ENCODE peak calls at places on chromosomes 2 and 18, in eight cellular contexts. V is HCT116, R is fibroblast of lung, Y is PC-3, U is neural progenitor cell, B is endothelial cell of umbilical vein, Z is mesendoderm, D is OCI-LY7. J is an unnamed sample.
A peak's percentile ranks its signal among the peaks of the same experiment; 100 is the strongest.

GRCh38 chr2:3655871-3656761 is 1.9 kb upstream of the ALLC start:
- DNase-seq in V (no peak), R (no peak), Y (no peak), U (no peak), B (no peak), Z (no peak), D (no peak), J (peak; percentile 43)

GRCh38 chr2:231387904-231388724 is 7.4 kb upstream of the B3GNT7 start:
- DNase-seq in V (no peak), R (peak; percentile 71), Y (peak; percentile 90), U (no peak), B (peak; percentile 39), Z (no peak), D (no peak), J (peak; percentile 96)

GRCh38 chr18:9824474-9824832 is 61.3 kb upstream of the TXNDC2 start:
- DNase-seq in V (no peak), R (peak; percentile 91), Y (no peak), U (no peak), B (no peak), Z (no peak), D (no peak), J (no peak)

GRCh38 chr18:68839701-68840100 is 41.8 kb downstream of the CCDC102B start:
- DNase-seq in V (no peak), R (peak; percentile 53), Y (no peak), U (no peak), B (no peak), Z (no peak), D (no peak), J (peak; percentile 29)

GRCh38 chr2:174931724-174932123 is 73.5 kb downstream of the CHN1 start:
- DNase-seq in V (no peak), R (peak; percentile 90), Y (peak; percentile 14), U (no peak), B (no peak), Z (peak; percentile 71), D (no peak), J (no peak)

GRCh38 chr2:119744335-119744939 is 15.3 kb upstream of the PTPN4 start:
- DNase-seq in V (peak; percentile 49), R (peak; percentile 50), Y (peak; percentile 97), U (no peak), B (peak; percentile 16), Z (no peak), D (no peak), J (no peak)

GRCh38 chr2:223999862-224000261 is 39.2 kb downstream of the SERPINE2 start:
- DNase-seq in V (no peak), R (no peak), Y (no peak), U (no peak), B (no peak), Z (no peak), D (no peak), J (no peak)

GRCh38 chr2:172095905-172096660 is 6.6 kb downstream of the DLX2 start:
- DNase-seq in V (no peak), R (no peak), Y (peak; percentile 60), U (peak; percentile 73), B (no peak), Z (peak; percentile 49), D (peak; percentile 14), J (peak; percentile 92)

GRCh38 chr2:59702026-59702425 is 851.4 kb downstream of the BCL11A start:
- DNase-seq in V (no peak), R (no peak), Y (no peak), U (no peak), B (no peak), Z (no peak), D (no peak), J (no peak)

GRCh38 chr2:14927021-14927564 is 294.6 kb downstream of the LRATD1 start:
- DNase-seq in V (no peak), R (no peak), Y (peak; percentile 95), U (no peak), B (no peak), Z (no peak), D (no peak), J (no peak)

GRCh38 chr2:121804340-121804739 is 48.9 kb downstream of the TSN start:
- DNase-seq in V (no peak), R (peak; percentile 56), Y (no peak), U (no peak), B (peak; percentile 53), Z (peak; percentile 51), D (peak; percentile 89), J (no peak)

GRCh38 chr2:32495139-32495538 is 132.7 kb upstream of the TTC27 start:
- DNase-seq in V (no peak), R (peak; percentile 71), Y (no peak), U (no peak), B (no peak), Z (no peak), D (no peak), J (no peak)

GRCh38 chr2:19347619-19348562 is 10.5 kb downstream of the OSR1 start:
- DNase-seq in V (peak; percentile 95), R (peak; percentile 97), Y (peak; percentile 95), U (peak; percentile 95), B (peak; percentile 98), Z (peak; percentile 94), D (peak; percentile 93), J (peak; percentile 100)

GRCh38 chr18:36302676-36303075 is 5.2 kb downstream of the FHOD3 start:
- DNase-seq in V (no peak), R (peak; percentile 66), Y (no peak), U (no peak), B (no peak), Z (no peak), D (no peak), J (no peak)

GRCh38 chr2:109210431-109211200 is 81.6 kb downstream of the SH3RF3 start:
- DNase-seq in V (no peak), R (peak; percentile 46), Y (peak; percentile 44), U (no peak), B (no peak), Z (no peak), D (no peak), J (no peak)

GRCh38 chr2:8447610-8448221 is 234.1 kb upstream of the ID2 start:
- DNase-seq in V (peak; percentile 22), R (peak; percentile 40), Y (peak; percentile 94), U (no peak), B (no peak), Z (no peak), D (no peak), J (no peak)

GRCh38 chr2:8867363-8867762 is 29.9 kb upstream of the KIDINS220 start:
- DNase-seq in V (no peak), R (no peak), Y (no peak), U (no peak), B (no peak), Z (no peak), D (no peak), J (no peak)

GRCh38 chr2:110219496-110220192 is 7.3 kb upstream of the MTLN start:
- DNase-seq in V (no peak), R (peak; percentile 86), Y (peak; percentile 15), U (no peak), B (peak; percentile 44), Z (no peak), D (no peak), J (no peak)

GRCh38 chr2:208466133-208466919 is 59.7 kb downstream of the PTH2R start:
- DNase-seq in V (peak; percentile 44), R (peak; percentile 1), Y (peak; percentile 68), U (peak; percentile 86), B (peak; percentile 3), Z (peak; percentile 88), D (peak; percentile 51), J (no peak)

GRCh38 chr2:83665154-83665553 is 793.9 kb downstream of the SUCLG1 start:
- DNase-seq in V (no peak), R (no peak), Y (no peak), U (no peak), B (no peak), Z (no peak), D (no peak), J (no peak)

GRCh38 chr2:101577173-101577572 is 102.3 kb upstream of the RFX8 start:
- DNase-seq in V (no peak), R (no peak), Y (no peak), U (no peak), B (peak; percentile 60), Z (no peak), D (no peak), J (peak; percentile 45)

GRCh38 chr2:26576565-26577441 is 64.4 kb downstream of the CIB4 start:
- DNase-seq in V (no peak), R (no peak), Y (peak; percentile 29), U (no peak), B (no peak), Z (no peak), D (no peak), J (peak; percentile 72)

GRCh38 chr2:218128781-218129478 is 3.1 kb downstream of the CXCR2 start:
- DNase-seq in V (no peak), R (no peak), Y (no peak), U (no peak), B (no peak), Z (no peak), D (no peak), J (no peak)

GRCh38 chr2:107358362-107358761 is 468.3 kb upstream of the RGPD4 start:
- DNase-seq in V (no peak), R (no peak), Y (no peak), U (no peak), B (no peak), Z (no peak), D (no peak), J (peak; percentile 3)

GRCh38 chr2:177392373-177393246 is at the start of gene AGPS:
- DNase-seq in V (peak; percentile 51), R (peak; percentile 80), Y (peak; percentile 77), U (peak; percentile 85), B (peak; percentile 72), Z (peak; percentile 85), D (peak; percentile 10), J (peak; percentile 94)

GRCh38 chr18:44518091-44518490 is 162.6 kb upstream of the SETBP1 start:
- DNase-seq in V (no peak), R (peak; percentile 16), Y (peak; percentile 3), U (no peak), B (no peak), Z (no peak), D (no peak), J (no peak)
- H3K4me2 ChIP-seq in V (no peak overlapping the region), R (no peak overlapping the region), Y (no peak overlapping the region), U (no peak overlapping the region), B (no peak overlapping the region), Z (no peak overlapping the region), D (no peak overlapping the region), J (no peak overlapping the region)

GRCh38 chr2:30358351-30358750 is 88.7 kb upstream of the LCLAT1 start:
- DNase-seq in V (no peak), R (no peak), Y (no peak), U (no peak), B (no peak), Z (no peak), D (no peak), J (no peak)
- H3K4me3 ChIP-seq in V (no peak overlapping the region), R (no peak overlapping the region), Y (no peak overlapping the region), U (no peak overlapping the region), B (no peak overlapping the region), Z (no peak overlapping the region), D (no peak overlapping the region), J (no peak overlapping the region)

DNA sequence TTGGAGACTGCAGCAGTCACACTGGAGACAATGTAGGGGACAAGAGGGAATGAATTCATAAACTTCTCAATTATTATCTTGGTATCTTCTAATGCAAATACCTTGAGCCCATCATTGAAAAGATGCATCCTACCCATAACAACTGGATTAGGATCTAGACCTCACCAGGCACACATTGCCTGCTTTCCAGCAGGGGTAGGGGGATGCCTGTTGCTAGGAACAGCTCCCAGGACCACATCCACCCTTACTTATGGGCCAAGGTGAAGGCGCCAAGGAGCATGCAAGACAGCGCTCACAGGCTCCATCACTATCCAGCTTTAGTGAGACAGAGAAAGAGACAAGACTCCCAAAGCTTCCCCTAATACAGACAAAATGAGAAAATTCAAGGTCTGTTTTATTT is 24.4 kb downstream of the KCTD1 start:
- DNase-seq in V (no peak), R (no peak), Y (no peak), U (no peak), B (no peak), Z (no peak), D (no peak), J (no peak)
- H3K4me1 ChIP-seq in V (peaks cover 7% of the 10 kb centered on the region), R (no peaks in the 10 kb centered on the region), Y (no peaks in the 10 kb centered on the region), U (peaks cover 27% of the 10 kb centered on the region), B (no peaks in the 10 kb centered on the region), Z (peaks cover 5% of the 10 kb centered on the region), D (no peaks in the 10 kb centered on the region), J (no peaks in the 10 kb centered on the region)

GRCh38 chr18:32468147-32468845 is 2.4 kb downstream of the GAREM1 start:
- DNase-seq in V (no peak), R (peak; percentile 1), Y (no peak), U (no peak), B (no peak), Z (no peak), D (no peak), J (peak; percentile 63)
- H3K4me2 ChIP-seq in V (peak overlapping the region; percentile 78), R (peak overlapping the region; percentile 13), Y (peak overlapping the region; percentile 82), U (peak overlapping the region; percentile 86), B (no peak overlapping the region), Z (no peak overlapping the region), D (peak overlapping the region; percentile 71), J (peak overlapping the region; percentile 68)